ENCODE peak calls at places on chromosomes 13 and 19, in six cellular contexts. One of them, this sample, is unnamed.

GRCh38 chr13:25429466-25429865 is 57.7 kb downstream of the ATP8A2 start:
- DNase-seq in A549: no peak
- DNase-seq in HepG2: no peak
- DNase-seq in K562: no peak
- DNase-seq in endothelial cell of umbilical vein: no peak
- DNase-seq in GM12878: no peak
- DNase-seq in this sample: no peak

GRCh38 chr19:42042455-42043170 is 27.4 kb downstream of the GRIK5 start:
- DNase-seq in A549: no peak
- DNase-seq in HepG2: no peak
- DNase-seq in K562: no peak
- DNase-seq in endothelial cell of umbilical vein: no peak
- DNase-seq in GM12878: no peak
- DNase-seq in this sample: no peak

GRCh38 chr19:42028304-42029216 is 34.5 kb upstream of the ATP1A3 start:
- DNase-seq in A549: no peak
- DNase-seq in HepG2: no peak
- DNase-seq in K562: peak
- DNase-seq in endothelial cell of umbilical vein: no peak
- DNase-seq in GM12878: no peak
- DNase-seq in this sample: peak

GRCh38 chr13:104759069-104759468 is 1692.9 kb upstream of the SLC10A2 start:
- DNase-seq in A549: no peak
- DNase-seq in HepG2: no peak
- DNase-seq in K562: no peak
- DNase-seq in endothelial cell of umbilical vein: no peak
- DNase-seq in GM12878: no peak
- DNase-seq in this sample: peak

GRCh38 chr13:46495647-46496046 is 57.3 kb upstream of the LRCH1 start:
- DNase-seq in A549: no peak
- DNase-seq in HepG2: no peak
- DNase-seq in K562: no peak
- DNase-seq in endothelial cell of umbilical vein: no peak
- DNase-seq in GM12878: no peak
- DNase-seq in this sample: no peak

GRCh38 chr19:28960586-28960985 is 252.4 kb downstream of the UQCRFS1 start:
- DNase-seq in A549: no peak
- DNase-seq in HepG2: no peak
- DNase-seq in K562: no peak
- DNase-seq in endothelial cell of umbilical vein: no peak
- DNase-seq in GM12878: no peak
- DNase-seq in this sample: no peak

GRCh38 chr19:8252922-8253589 is 43.9 kb downstream of the CERS4 start:
- DNase-seq in A549: peak
- DNase-seq in HepG2: peak
- DNase-seq in K562: peak
- DNase-seq in endothelial cell of umbilical vein: peak
- DNase-seq in GM12878: peak
- DNase-seq in this sample: peak

GRCh38 chr19:18798384-18799352 is 7.6 kb upstream of the COMP start:
- DNase-seq in A549: no peak
- DNase-seq in HepG2: peak
- DNase-seq in K562: no peak
- DNase-seq in endothelial cell of umbilical vein: no peak
- DNase-seq in GM12878: no peak
- DNase-seq in this sample: no peak

DNA sequence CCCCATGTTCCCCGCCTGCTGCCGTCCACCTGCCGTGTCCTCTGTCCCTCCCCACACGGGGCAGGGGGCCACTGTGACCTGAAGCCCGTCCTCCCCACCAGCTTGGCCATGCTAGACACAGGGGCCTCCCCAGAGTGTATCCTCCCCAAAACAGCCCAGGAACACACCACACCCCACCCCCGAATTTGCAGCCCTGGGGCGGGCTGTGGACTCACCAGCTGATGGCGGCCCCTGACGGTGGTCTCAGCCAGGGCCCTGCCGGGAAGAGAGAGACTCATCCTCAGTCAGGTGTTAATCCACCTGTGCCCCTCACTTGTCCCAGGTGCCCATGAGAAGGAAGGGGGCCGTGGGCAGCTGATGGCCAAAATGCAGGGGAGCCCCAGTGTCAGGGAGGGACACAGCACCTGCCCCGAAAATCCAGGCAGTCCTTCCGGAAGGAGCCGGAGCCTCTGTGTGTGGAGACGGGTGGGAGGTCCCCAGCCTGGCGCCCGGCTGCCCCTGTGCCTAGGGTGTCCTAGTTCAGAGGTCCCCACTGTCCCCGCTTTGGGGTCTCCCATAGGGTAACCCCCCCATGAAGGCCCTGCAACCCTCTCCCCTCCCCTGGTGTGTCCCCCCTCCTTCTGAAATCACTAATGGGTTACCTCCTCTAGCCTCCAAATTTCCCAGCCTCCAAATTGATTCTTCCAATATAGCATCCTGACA is 39.3 kb upstream of the TCF3 start:
- DNase-seq in A549: no peak
- DNase-seq in HepG2: no peak
- DNase-seq in K562: peak
- DNase-seq in endothelial cell of umbilical vein: no peak
- DNase-seq in GM12878: no peak
- DNase-seq in this sample: no peak
- TF ChIP-seq MYC in A549: no peak
- TF ChIP-seq MYC in HepG2: no peak
- TF ChIP-seq MYC in K562: no peak
- TF ChIP-seq MYC in endothelial cell of umbilical vein: no peak
- TF ChIP-seq MYC in GM12878: no peak
- TF ChIP-seq MYC in this sample: no peak

GRCh38 chr13:39712626-39713025 is 57.2 kb downstream of the COG6 start:
- DNase-seq in A549: no peak
- DNase-seq in HepG2: no peak
- DNase-seq in K562: no peak
- DNase-seq in endothelial cell of umbilical vein: no peak
- DNase-seq in GM12878: no peak
- DNase-seq in this sample: no peak
- TF ChIP-seq MYC in A549: no peak
- TF ChIP-seq MYC in HepG2: no peak
- TF ChIP-seq MYC in K562: no peak
- TF ChIP-seq MYC in endothelial cell of umbilical vein: no peak
- TF ChIP-seq MYC in GM12878: no peak
- TF ChIP-seq MYC in this sample: no peak

DNA sequence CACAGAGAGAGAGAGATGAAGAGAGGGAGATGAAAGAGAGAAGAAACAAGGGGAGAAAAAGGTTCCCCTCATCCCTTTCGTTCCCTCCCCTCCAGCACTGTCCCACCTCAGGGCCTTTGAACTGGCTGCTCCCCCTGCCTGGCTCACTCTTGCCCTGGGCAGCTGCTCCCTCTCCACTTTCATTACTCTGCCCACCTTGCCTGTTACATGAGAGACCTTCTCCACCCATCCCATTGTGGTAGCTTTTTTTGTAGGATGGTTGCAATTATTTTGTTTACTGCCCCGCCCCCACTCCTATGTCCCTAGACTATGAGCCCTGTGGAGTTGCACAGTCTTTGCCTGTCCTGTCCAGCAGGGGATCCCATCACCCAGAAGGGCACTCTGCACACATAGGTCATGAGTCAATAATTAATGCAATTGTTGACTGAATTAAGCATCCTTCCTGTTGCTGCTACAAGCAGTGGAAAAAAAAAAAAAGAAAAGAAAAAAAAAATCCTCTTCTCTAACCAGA is 14.1 kb downstream of the C19orf81 start:
- DNase-seq in A549: peak
- DNase-seq in HepG2: peak
- DNase-seq in K562: no peak
- DNase-seq in endothelial cell of umbilical vein: no peak
- DNase-seq in GM12878: no peak
- DNase-seq in this sample: peak
- TF ChIP-seq MYC in A549: no peak
- TF ChIP-seq MYC in HepG2: no peak
- TF ChIP-seq MYC in K562: no peak
- TF ChIP-seq MYC in endothelial cell of umbilical vein: no peak
- TF ChIP-seq MYC in GM12878: no peak
- TF ChIP-seq MYC in this sample: no peak

DNA sequence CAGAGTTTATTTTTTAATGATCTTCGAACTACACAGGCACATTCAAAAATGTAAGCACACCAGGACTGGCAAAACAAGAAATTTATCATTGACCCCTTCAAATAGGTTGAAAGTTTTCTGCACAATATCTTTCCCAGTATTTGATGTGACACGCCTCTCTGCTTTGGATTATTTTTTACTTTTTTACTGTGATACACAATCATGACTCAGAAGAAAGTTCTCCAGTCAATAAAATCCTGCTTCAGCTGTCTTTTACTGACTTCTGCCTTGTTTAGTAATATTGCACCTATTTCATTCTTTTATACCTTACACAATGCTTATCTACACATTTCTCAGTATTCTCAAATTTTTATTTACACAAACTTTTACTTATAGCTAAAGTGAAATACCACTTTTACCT is 1750.4 kb downstream of the PCDH9 start:
- DNase-seq in A549: no peak
- DNase-seq in HepG2: no peak
- DNase-seq in K562: no peak
- DNase-seq in endothelial cell of umbilical vein: no peak
- DNase-seq in GM12878: no peak
- DNase-seq in this sample: no peak
- TF ChIP-seq MYC in A549: no peak
- TF ChIP-seq MYC in HepG2: no peak
- TF ChIP-seq MYC in K562: no peak
- TF ChIP-seq MYC in endothelial cell of umbilical vein: no peak
- TF ChIP-seq MYC in GM12878: no peak
- TF ChIP-seq MYC in this sample: no peak